ENCODE peak calls at places on chromosomes 3 and 15, in four cellular contexts. One of them, this sample, is unnamed.

GRCh38 chr15:64096486-64097431 is 977 bp downstream of the SNX1 start:
- DNase-seq in osteocyte: no peak
- DNase-seq in AG09319: no peak
- DNase-seq in AG10803: peak
- DNase-seq in this sample: no peak

GRCh38 chr3:196604548-196604947 is 34.9 kb upstream of the NRROS start:
- DNase-seq in AG09319: no peak
- DNase-seq in AG10803: no peak
- DNase-seq in osteocyte: peak
- DNase-seq in this sample: no peak

GRCh38 chr15:37877851-37878577 is 56.4 kb upstream of the TMCO5A start:
- DNase-seq in AG09319: peak
- DNase-seq in osteocyte: no peak
- DNase-seq in AG10803: peak
- DNase-seq in this sample: no peak

GRCh38 chr3:149080699-149081091 is 5.6 kb downstream of the HLTF start:
- DNase-seq in AG10803: peak
- DNase-seq in AG09319: no peak
- DNase-seq in osteocyte: no peak
- DNase-seq in this sample: no peak

GRCh38 chr15:62932436-62932835 is 110.1 kb upstream of the TPM1 start:
- DNase-seq in AG10803: peak
- DNase-seq in AG09319: peak
- DNase-seq in osteocyte: no peak
- DNase-seq in this sample: no peak

GRCh38 chr3:134274571-134274970 is 23.9 kb upstream of the RYK start:
- DNase-seq in AG10803: peak
- DNase-seq in osteocyte: no peak
- DNase-seq in AG09319: no peak
- DNase-seq in this sample: no peak

GRCh38 chr3:152574461-152575079 is 260.4 kb upstream of the P2RY1 start:
- DNase-seq in AG10803: peak
- DNase-seq in osteocyte: no peak
- DNase-seq in AG09319: no peak
- DNase-seq in this sample: no peak

GRCh38 chr3:142445816-142446254 is 2.0 kb downstream of the XRN1 start:
- DNase-seq in AG10803: peak
- DNase-seq in osteocyte: no peak
- DNase-seq in AG09319: no peak
- DNase-seq in this sample: no peak

GRCh38 chr15:66246937-66247336 is 6.6 kb downstream of the MEGF11 start:
- DNase-seq in osteocyte: no peak
- DNase-seq in AG09319: no peak
- DNase-seq in AG10803: no peak
- DNase-seq in this sample: no peak
- TF ChIP-seq CTCF in osteocyte: no peak
- TF ChIP-seq CTCF in AG09319: no peak
- TF ChIP-seq CTCF in AG10803: no peak
- TF ChIP-seq CTCF in this sample: no peak

GRCh38 chr3:122578110-122578740 is 775 bp downstream of the PARP15 start:
- DNase-seq in AG10803: no peak
- DNase-seq in AG09319: no peak
- DNase-seq in osteocyte: no peak
- DNase-seq in this sample: no peak

GRCh38 chr3:122581622-122582021 is 4.2 kb downstream of the PARP15 start:
- DNase-seq in AG09319: no peak
- DNase-seq in AG10803: no peak
- DNase-seq in osteocyte: no peak
- DNase-seq in this sample: no peak

GRCh38 chr3:122576174-122576940 is 1.1 kb upstream of the PARP15 start:
- DNase-seq in AG09319: no peak
- DNase-seq in AG10803: no peak
- DNase-seq in osteocyte: no peak
- DNase-seq in this sample: no peak

GRCh38 chr3:122572940-122573412 is 4.5 kb upstream of the PARP15 start:
- DNase-seq in AG09319: no peak
- DNase-seq in osteocyte: no peak
- DNase-seq in AG10803: no peak
- DNase-seq in this sample: no peak

GRCh38 chr3:122577409-122578028 is at the start of gene PARP15:
- DNase-seq in osteocyte: no peak
- DNase-seq in AG10803: no peak
- DNase-seq in AG09319: no peak
- DNase-seq in this sample: no peak
- TF ChIP-seq CTCF in osteocyte: no peak
- TF ChIP-seq CTCF in AG10803: peak
- TF ChIP-seq CTCF in AG09319: no peak
- TF ChIP-seq CTCF in this sample: no peak

GRCh38 chr15:29364429-29365078 is 94.9 kb upstream of the NSMCE3 start:
- DNase-seq in osteocyte: no peak
- DNase-seq in AG09319: no peak
- DNase-seq in AG10803: peak
- DNase-seq in this sample: no peak
- TF ChIP-seq CTCF in osteocyte: peak
- TF ChIP-seq CTCF in AG09319: no peak
- TF ChIP-seq CTCF in AG10803: peak
- TF ChIP-seq CTCF in this sample: peak

GRCh38 chr3:36741285-36741684 is 23.1 kb downstream of the DCLK3 start:
- DNase-seq in osteocyte: no peak
- DNase-seq in AG10803: peak
- DNase-seq in AG09319: no peak
- DNase-seq in this sample: no peak
- TF ChIP-seq CTCF in osteocyte: peak
- TF ChIP-seq CTCF in AG10803: peak
- TF ChIP-seq CTCF in AG09319: peak
- TF ChIP-seq CTCF in this sample: peak

GRCh38 chr3:141268791-141269190 is 37.2 kb downstream of the PXYLP1 start:
- DNase-seq in AG09319: no peak
- DNase-seq in osteocyte: no peak
- DNase-seq in AG10803: no peak
- DNase-seq in this sample: peak
- TF ChIP-seq CTCF in AG09319: no peak
- TF ChIP-seq CTCF in osteocyte: no peak
- TF ChIP-seq CTCF in AG10803: no peak
- TF ChIP-seq CTCF in this sample: no peak

GRCh38 chr15:99340347-99340746 is 89.1 kb downstream of the LRRC28 start:
- DNase-seq in AG09319: no peak
- DNase-seq in osteocyte: no peak
- DNase-seq in AG10803: no peak
- DNase-seq in this sample: no peak

GRCh38 chr15:99344639-99345038 is 93.4 kb downstream of the LRRC28 start:
- DNase-seq in AG09319: no peak
- DNase-seq in osteocyte: no peak
- DNase-seq in AG10803: no peak
- DNase-seq in this sample: no peak

GRCh38 chr15:99343208-99343607 is 91.9 kb downstream of the LRRC28 start:
- DNase-seq in AG10803: no peak
- DNase-seq in AG09319: no peak
- DNase-seq in osteocyte: no peak
- DNase-seq in this sample: no peak

GRCh38 chr15:99343836-99344551 is 92.7 kb downstream of the LRRC28 start:
- DNase-seq in AG09319: no peak
- DNase-seq in AG10803: no peak
- DNase-seq in osteocyte: no peak
- DNase-seq in this sample: no peak

DNA sequence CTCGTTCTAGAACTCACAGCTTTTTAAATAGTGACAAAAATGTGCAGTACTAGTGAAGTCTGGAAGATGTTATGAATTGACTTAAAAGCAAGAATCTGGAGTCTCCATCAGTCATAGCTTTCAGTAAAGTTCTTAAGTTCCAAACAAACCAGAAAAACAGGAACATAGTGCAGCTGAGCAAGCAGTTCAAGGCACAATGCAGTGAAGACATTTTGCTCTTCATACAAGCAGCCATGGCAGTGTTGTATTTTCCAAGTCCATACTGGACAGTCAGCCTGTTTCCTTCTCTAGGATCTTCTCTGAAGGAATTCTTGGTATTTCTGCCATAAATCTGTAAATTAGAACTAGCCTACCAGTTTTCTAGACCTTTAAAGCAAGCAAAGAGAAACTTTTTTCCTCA is 90.5 kb downstream of the LRRC28 start:
- DNase-seq in AG09319: no peak
- DNase-seq in AG10803: peak
- DNase-seq in osteocyte: no peak
- DNase-seq in this sample: no peak
- TF ChIP-seq CTCF in AG09319: no peak
- TF ChIP-seq CTCF in AG10803: no peak
- TF ChIP-seq CTCF in osteocyte: no peak
- TF ChIP-seq CTCF in this sample: no peak

GRCh38 chr3:141275973-141276372 is 44.3 kb downstream of the PXYLP1 start:
- DNase-seq in AG10803: no peak
- DNase-seq in AG09319: no peak
- DNase-seq in osteocyte: no peak
- DNase-seq in this sample: no peak
- TF ChIP-seq CTCF in AG10803: no peak
- TF ChIP-seq CTCF in AG09319: no peak
- TF ChIP-seq CTCF in osteocyte: no peak
- TF ChIP-seq CTCF in this sample: no peak

DNA sequence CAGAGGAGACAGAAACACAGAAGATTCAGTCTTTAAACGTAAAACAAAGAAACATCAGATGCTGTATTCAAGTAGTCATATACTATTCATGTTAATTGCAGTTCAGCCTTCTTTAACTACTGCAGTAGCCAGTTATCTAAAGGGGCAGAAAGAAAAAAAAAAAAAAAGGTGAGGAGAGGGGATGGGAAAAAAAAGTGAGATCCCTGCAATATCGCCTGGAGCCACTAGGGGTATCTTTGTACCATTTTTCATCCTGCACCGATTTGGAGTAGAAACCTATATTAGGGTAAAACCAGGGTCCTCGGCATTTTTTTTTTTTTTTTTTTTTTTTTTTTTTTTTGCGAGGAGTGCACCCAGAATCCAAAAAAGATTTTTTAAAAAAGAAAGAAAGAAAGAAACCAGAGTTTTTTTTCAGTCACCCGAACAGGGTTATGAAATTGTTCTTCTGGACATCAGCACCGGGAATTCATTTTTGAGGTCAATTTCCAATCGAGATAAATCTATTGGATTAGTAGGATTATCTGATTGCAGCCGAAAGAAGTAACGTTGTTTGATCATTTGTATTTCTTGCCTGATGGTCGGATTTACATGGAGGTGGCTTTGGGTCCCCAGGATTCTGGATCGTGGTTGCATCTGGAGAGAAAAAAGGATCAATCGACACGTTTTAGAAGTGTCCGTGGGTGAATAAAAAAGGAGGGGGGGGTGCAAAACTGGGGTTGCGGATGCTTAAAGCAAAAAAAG is 186.7 kb downstream of the NLGN1 start:
- DNase-seq in osteocyte: no peak
- DNase-seq in AG10803: peak
- DNase-seq in AG09319: no peak
- DNase-seq in this sample: no peak
- TF ChIP-seq CTCF in osteocyte: peak
- TF ChIP-seq CTCF in AG10803: peak
- TF ChIP-seq CTCF in AG09319: peak
- TF ChIP-seq CTCF in this sample: peak

DNA sequence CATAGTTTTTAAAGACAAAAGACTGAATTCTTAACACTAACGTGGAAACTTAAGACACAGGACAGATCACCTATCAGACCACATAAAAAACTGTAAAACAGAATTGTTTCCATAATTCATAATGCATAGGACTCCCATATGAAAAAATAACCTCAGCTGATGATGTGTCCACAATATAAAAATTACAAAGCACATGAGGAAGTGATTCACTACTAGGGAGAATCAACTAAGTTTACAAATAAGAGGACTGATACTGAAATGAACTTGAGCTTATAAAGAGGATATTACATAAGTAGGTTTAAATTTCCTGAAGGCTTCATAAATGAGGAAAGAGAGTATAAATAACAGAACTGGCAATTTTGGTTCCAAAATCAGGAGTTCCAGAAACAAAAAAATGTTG is 111.8 kb downstream of the SAMMSON start:
- DNase-seq in AG10803: no peak
- DNase-seq in AG09319: no peak
- DNase-seq in osteocyte: no peak
- DNase-seq in this sample: no peak
- TF ChIP-seq CTCF in AG10803: no peak
- TF ChIP-seq CTCF in AG09319: no peak
- TF ChIP-seq CTCF in osteocyte: no peak
- TF ChIP-seq CTCF in this sample: no peak

This sample was measured in type B pancreatic cell.